ENCODE peak calls at places on chromosomes 11 and 22, in four cellular contexts. M is GM12864, Z is mucosa of descending colon, U is HFF-Myc. H is an unnamed sample.

GRCh38 chr22:24115247-24116207 is 65.8 kb upstream of the SUSD2 start:
- DNase-seq in U (no peak), M (no peak), Z (no peak), H (no peak)

GRCh38 chr22:46052801-46053562 is 76.0 kb upstream of the WNT7B start:
- DNase-seq in M (no peak), Z (peak; percentile 76), U (no peak), H (no peak)

GRCh38 chr11:23211221-23211620 is 350.9 kb upstream of the CCDC179 start:
- DNase-seq in U (no peak), M (no peak), Z (no peak), H (no peak)

GRCh38 chr11:121257976-121258375 is 34.6 kb upstream of the SC5D start:
- DNase-seq in M (no peak), U (no peak), Z (no peak), H (no peak)

GRCh38 chr11:126589492-126589803 is 234.0 kb downstream of the ST3GAL4 start:
- DNase-seq in M (no peak), U (no peak), Z (no peak), H (no peak)

GRCh38 chr11:126186708-126187481 is 24.6 kb downstream of the RPUSD4 start:
- DNase-seq in Z (no peak), M (no peak), U (no peak), H (no peak)

GRCh38 chr11:35145249-35145648 is 6.3 kb downstream of the CD44 start:
- DNase-seq in U (no peak), M (peak; percentile 84), Z (peak; percentile 71), H (no peak)

GRCh38 chr11:113574171-113574570 is 99.0 kb upstream of the DRD2 start:
- DNase-seq in Z (no peak), M (no peak), U (no peak), H (no peak)

GRCh38 chr11:117919326-117920275 is 9.6 kb downstream of the TMPRSS13 start:
- DNase-seq in M (no peak), Z (no peak), U (no peak), H (no peak)

GRCh38 chr11:125261471-125262087 is 97.0 kb downstream of the PKNOX2 start:
- DNase-seq in Z (no peak), U (no peak), M (no peak), H (no peak)

GRCh38 chr22:24819941-24820461 is 14.0 kb downstream of the SGSM1 start:
- DNase-seq in U (no peak), M (no peak), Z (peak; percentile 74), H (no peak)

GRCh38 chr11:62933775-62934495 is 12.8 kb upstream of the CHRM1 start:
- DNase-seq in M (no peak), U (no peak), Z (no peak), H (no peak)

GRCh38 chr11:75429902-75430691 is 2.9 kb downstream of the KLHL35 start:
- DNase-seq in M (no peak), Z (peak; percentile 84), U (no peak), H (no peak)

GRCh38 chr11:6387811-6388599 is 2.3 kb upstream of the SMPD1 start:
- DNase-seq in U (no peak), M (no peak), Z (no peak), H (no peak)
- H3K4me3 ChIP-seq in U (no peak overlapping the region), M (no peak overlapping the region), Z (no peak overlapping the region), H (no peak overlapping the region)

DNA sequence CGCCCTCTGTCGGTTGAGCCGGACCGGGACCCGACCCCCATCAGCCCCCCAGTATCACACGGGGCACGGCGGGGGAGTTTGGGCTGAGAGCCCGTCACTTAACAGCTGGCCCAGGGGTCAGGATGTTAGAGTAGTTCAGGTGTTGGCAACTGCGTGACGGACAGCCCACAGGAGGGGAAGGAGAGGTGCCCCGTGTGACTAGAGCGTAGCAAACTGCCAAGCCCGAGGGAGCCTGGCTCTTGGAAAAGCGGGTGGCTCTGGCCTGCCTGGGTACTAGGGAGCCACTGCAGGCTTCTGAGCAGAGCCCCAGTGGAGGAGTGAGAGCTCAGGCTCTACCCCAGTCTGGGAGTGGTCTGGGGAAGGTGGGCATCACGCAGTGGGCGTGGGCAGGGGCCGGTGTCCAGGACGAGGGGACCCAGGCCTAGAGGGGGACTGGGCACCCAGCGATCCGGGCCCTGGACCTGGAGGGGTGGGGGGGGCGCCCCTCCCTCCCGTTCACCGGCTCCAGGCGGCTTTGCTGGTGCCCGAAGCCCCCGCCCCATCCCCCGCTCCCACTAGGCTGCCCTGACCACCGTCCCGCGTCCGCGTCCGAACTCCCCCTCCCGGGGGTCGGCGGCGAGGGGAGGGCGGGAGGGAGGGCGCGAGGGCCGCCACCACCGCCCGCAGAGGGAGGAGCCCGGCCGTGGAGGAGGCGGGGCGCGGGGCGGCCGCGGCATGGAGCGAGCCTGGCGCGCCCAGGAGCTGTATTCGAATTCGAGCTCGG is 24.4 kb downstream of the SHANK3 start:
- DNase-seq in M (no peak), U (no peak), Z (peak; percentile 44), H (no peak)
- TF ChIP-seq CTCF in M (no peak), U (peak; percentile 77), Z (no peak), H (peak; percentile 84)

GRCh38 chr11:73977856-73978519 is 4.7 kb downstream of the UCP2 start:
- DNase-seq in M (no peak), U (no peak), Z (no peak), H (no peak)

GRCh38 chr11:73978576-73979086 is 4.0 kb downstream of the UCP2 start:
- DNase-seq in M (no peak), Z (no peak), U (no peak), H (no peak)

GRCh38 chr11:73982595-73982989 is at the start of gene UCP2:
- DNase-seq in U (no peak), Z (peak; percentile 95), M (no peak), H (no peak)

GRCh38 chr11:73981051-73981805 is 1.4 kb downstream of the UCP2 start:
- DNase-seq in Z (no peak), M (no peak), U (no peak), H (no peak)

DNA sequence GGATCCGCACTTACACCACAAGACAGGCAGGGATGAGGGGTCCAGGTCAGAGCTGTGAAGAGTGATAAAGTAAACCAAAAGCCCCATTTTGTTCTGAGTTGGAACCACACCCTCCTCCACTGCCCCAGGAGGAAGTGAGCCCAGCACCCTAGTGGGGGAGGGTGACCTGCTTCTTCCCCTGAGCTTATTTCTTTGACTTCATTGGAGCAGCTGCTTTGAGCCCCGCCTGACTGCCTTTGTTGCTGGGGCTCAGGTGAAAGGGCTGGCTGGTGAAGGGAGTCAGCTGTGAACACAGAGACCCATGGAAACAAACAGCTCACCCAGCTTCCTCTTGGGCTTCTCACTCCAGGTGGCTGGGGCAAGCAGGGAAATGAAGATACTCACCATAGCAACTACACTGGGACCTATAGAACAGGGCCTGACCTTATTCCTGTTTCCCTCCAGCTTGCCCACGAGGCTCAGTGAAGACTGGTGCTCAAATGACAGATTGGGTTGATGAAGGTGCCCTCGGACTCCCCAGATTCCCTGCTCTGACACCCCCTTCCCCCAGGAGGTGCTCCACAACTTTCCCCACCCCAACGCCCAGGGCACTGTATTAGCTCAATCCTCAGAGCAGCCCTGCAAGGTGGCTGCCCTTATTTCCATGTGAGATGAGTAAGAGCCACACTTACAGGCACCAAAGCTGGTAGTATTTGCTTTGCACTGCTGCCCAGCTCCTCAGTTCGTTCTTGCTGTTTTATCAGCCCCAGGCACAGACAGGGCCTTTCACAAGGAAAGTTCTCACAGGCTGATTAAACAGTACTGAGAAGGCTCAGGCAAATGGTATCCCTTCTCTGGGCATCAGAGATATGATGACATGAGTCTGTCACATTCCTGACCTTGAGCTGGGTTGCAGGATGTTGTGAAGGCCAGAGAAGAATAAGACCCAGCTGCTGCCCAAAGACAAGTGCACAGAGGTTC is 2.4 kb downstream of the UCP2 start:
- DNase-seq in M (peak; percentile 87), Z (peak; percentile 90), U (no peak), H (no peak)
- H3K4me3 ChIP-seq in M (peak overlapping the region; percentile 94), Z (no peak overlapping the region), U (no peak overlapping the region), H (no peak overlapping the region)

GRCh38 chr11:94507485-94507884 is 4.8 kb upstream of the C11orf97 start:
- DNase-seq in Z (no peak), U (no peak), M (no peak), H (no peak)

GRCh38 chr11:94504689-94505293 is 7.5 kb upstream of the C11orf97 start:
- DNase-seq in M (no peak), Z (no peak), U (no peak), H (no peak)

GRCh38 chr11:94500181-94500580 is 6.4 kb downstream of the ANKRD49 start:
- DNase-seq in Z (no peak), M (no peak), U (no peak), H (no peak)

GRCh38 chr11:94501522-94501921 is 7.7 kb downstream of the ANKRD49 start:
- DNase-seq in M (no peak), Z (no peak), U (no peak), H (no peak)
- TF ChIP-seq CTCF in M (no peak), Z (no peak), U (no peak), H (no peak)

DNA sequence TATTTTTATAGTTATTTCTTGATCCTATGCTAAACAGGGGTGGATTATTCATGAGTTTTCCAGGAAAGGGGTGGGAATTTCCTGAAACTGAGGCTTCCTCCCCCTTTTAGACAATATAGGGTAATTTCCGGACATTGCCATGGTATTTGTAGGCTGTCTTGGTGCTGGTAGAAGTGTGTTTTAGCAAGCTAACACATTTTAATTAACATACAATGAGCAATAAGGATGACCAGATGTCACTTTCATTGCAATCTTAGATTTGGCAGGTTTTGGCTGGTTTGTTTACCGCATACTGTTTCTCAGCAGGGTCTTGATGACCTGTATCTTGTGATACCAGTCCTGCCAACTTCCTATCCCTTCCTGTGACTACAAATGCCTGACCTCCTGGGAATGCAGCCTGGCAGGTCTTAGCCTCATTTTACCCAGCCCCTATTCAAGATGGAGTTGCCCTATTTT is 992 bp upstream of the C1QTNF6 start:
- DNase-seq in M (no peak), U (no peak), Z (peak; percentile 25), H (no peak)
- H3K4me3 ChIP-seq in M (no peak overlapping the region), U (no peak overlapping the region), Z (no peak overlapping the region), H (no peak overlapping the region)

DNA sequence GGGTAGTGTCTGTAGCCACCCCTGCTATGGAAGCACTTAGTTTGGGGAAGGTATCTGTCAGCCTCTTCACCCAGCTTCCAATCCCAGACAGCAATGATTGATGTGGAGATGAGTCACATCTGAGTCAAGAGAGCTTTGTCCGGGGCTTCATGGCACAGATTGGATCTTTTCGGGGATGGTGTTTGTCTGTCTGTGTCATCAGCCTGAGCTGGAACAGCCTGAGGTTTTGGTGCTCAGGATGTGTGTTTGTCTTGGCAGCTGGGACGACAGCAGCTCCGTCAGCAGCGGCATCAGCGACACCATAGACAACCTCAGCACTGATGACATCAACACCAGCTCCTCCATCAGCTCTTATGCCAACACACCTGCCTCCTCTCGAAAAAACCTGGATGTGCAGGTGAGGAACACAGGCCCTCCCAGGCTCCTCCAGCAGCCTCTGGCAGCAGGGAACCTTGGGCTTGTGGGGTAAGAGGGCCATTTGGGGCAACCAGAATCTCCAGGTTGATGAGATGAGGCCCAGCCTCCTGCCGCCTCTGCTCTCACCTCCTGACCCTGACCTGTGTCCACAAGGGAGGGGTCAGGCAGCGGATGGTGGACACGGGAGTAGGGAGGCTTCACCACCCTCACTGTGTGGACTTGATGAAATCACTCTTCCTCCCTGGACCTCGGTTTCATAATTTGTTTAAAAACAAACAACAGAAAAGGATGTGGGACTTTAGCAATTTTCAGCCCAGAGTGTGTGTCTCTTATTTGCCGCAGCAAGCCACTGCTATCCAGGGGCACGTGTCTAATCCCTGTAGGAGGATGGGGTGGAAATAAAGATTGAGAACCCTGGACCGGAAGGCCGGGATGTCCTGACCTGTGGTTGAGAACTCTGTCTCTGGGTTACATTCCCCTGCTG is 124.3 kb downstream of the DBX1 start:
- DNase-seq in M (no peak), U (no peak), Z (no peak), H (peak; percentile 91)
- TF ChIP-seq CTCF in M (no peak), U (no peak), Z (no peak), H (no peak)

DNA sequence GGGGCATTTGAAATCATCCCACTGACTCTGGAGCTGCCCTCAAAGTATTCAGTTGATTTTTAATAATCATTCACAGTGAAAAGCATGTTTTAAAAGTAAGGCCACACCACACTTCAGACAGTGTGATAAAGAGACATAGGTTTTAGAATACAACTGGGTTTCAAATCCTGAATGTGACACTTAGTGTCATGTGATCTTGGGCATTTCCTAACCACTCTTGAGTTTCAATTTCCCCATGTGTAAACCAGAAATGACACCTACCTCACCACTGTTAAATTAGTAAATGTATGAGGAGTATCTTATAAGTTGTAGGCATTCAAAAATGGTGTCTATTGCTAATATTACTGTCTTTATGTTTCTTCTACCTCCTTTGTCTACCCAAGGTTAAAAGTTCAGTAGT is 5.4 kb downstream of the TMEM123 start:
- DNase-seq in M (no peak), U (no peak), Z (no peak), H (no peak)
- H3K4me3 ChIP-seq in M (no peak overlapping the region), U (no peak overlapping the region), Z (no peak overlapping the region), H (no peak overlapping the region)

H was measured in AG04449.